ENCODE peak calls at places on chromosomes 7 and 10, in five cellular contexts. One of them, this sample, is unnamed.

GRCh38 chr7:114901771-114902170 is 20.1 kb upstream of the MDFIC start:
- DNase-seq in OCI-LY7: no peak
- DNase-seq in lung: no peak
- DNase-seq in upper lobe of right lung: no peak
- DNase-seq in transverse colon: no peak
- DNase-seq in this sample: peak; percentile 40

GRCh38 chr10:121572857-121573540 is 25.2 kb downstream of the FGFR2 start:
- DNase-seq in OCI-LY7: no peak
- DNase-seq in lung: no peak
- DNase-seq in upper lobe of right lung: no peak
- DNase-seq in transverse colon: peak; percentile 25
- DNase-seq in this sample: no peak

GRCh38 chr7:101823086-101823485 is 5.7 kb downstream of the CUX1 start:
- DNase-seq in OCI-LY7: no peak
- DNase-seq in lung: no peak
- DNase-seq in upper lobe of right lung: peak; percentile 20
- DNase-seq in transverse colon: no peak
- DNase-seq in this sample: no peak

GRCh38 chr10:69486922-69487730 is 35.9 kb downstream of the TSPAN15 start:
- DNase-seq in OCI-LY7: no peak
- DNase-seq in lung: no peak
- DNase-seq in upper lobe of right lung: no peak
- DNase-seq in transverse colon: no peak
- DNase-seq in this sample: no peak

GRCh38 chr10:44180321-44181154 is 204.4 kb downstream of the CXCL12 start:
- DNase-seq in OCI-LY7: no peak
- DNase-seq in lung: no peak
- DNase-seq in upper lobe of right lung: no peak
- DNase-seq in transverse colon: no peak
- DNase-seq in this sample: peak; percentile 9

GRCh38 chr10:14601872-14602725 is 172.6 kb downstream of the FAM107B start:
- DNase-seq in OCI-LY7: peak; percentile 89
- DNase-seq in lung: peak; percentile 67
- DNase-seq in upper lobe of right lung: no peak
- DNase-seq in transverse colon: peak; percentile 55
- DNase-seq in this sample: peak; percentile 62

GRCh38 chr7:128959296-128959695 is 21.6 kb downstream of the IRF5 start:
- DNase-seq in OCI-LY7: no peak
- DNase-seq in lung: no peak
- DNase-seq in upper lobe of right lung: no peak
- DNase-seq in transverse colon: no peak
- DNase-seq in this sample: no peak

GRCh38 chr10:48931188-48931587 is 8.5 kb downstream of the LRRC18 start:
- DNase-seq in OCI-LY7: no peak
- DNase-seq in lung: no peak
- DNase-seq in upper lobe of right lung: no peak
- DNase-seq in transverse colon: no peak
- DNase-seq in this sample: peak; percentile 77

GRCh38 chr7:2475678-2476015 is 551 bp downstream of the GRIFIN start:
- DNase-seq in OCI-LY7: no peak
- DNase-seq in lung: no peak
- DNase-seq in upper lobe of right lung: peak; percentile 62
- DNase-seq in transverse colon: no peak
- DNase-seq in this sample: no peak

GRCh38 chr10:99977916-99978315 is 31.8 kb downstream of the DNMBP start:
- DNase-seq in OCI-LY7: no peak
- DNase-seq in lung: no peak
- DNase-seq in upper lobe of right lung: no peak
- DNase-seq in transverse colon: no peak
- DNase-seq in this sample: peak; percentile 96

GRCh38 chr10:99976886-99977391 is 32.8 kb downstream of the DNMBP start:
- DNase-seq in OCI-LY7: no peak
- DNase-seq in lung: no peak
- DNase-seq in upper lobe of right lung: no peak
- DNase-seq in transverse colon: no peak
- DNase-seq in this sample: peak; percentile 78

GRCh38 chr10:99981581-99982199 is 28.1 kb downstream of the DNMBP start:
- DNase-seq in OCI-LY7: no peak
- DNase-seq in lung: no peak
- DNase-seq in upper lobe of right lung: no peak
- DNase-seq in transverse colon: no peak
- DNase-seq in this sample: no peak

GRCh38 chr10:99975942-99976809 is 33.6 kb downstream of the DNMBP start:
- DNase-seq in OCI-LY7: no peak
- DNase-seq in lung: no peak
- DNase-seq in upper lobe of right lung: no peak
- DNase-seq in transverse colon: no peak
- DNase-seq in this sample: no peak

DNA sequence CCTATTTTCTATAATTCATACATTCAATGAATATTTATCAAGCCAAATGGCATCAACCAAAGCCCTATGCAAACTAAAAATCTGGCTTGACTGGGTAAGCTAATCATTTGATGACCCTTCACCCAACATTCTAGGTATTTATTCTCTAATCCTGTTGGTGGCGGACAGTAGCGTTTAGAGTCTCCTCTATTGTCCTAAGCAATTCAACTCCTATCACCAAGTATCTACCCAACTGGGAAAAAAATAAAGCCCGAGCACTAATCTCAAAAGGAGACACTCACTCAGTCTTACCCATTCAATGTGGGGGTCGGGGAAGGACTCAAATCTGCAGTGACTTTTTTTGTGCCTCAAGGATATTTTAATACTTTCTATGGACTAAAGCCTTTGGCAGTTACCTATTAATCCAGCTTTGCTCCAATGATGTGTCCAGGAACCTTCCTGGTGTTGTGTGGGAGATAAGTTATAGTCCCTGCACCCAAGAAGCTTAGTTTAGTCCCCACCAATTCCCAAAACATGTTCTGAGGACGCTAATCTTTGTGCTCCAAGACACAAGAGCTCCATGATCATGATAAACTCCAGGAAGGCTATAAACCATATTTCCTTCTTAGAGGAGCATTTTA is 30.6 kb downstream of the DNMBP start:
- DNase-seq in OCI-LY7: no peak
- DNase-seq in lung: no peak
- DNase-seq in upper lobe of right lung: no peak
- DNase-seq in transverse colon: no peak
- DNase-seq in this sample: peak; percentile 51
- H3K4me1 ChIP-seq in OCI-LY7: peaks cover 76% of the 10 kb centered on the region
- H3K4me1 ChIP-seq in lung: peaks cover 10% of the 10 kb centered on the region
- H3K4me1 ChIP-seq in upper lobe of right lung: peaks cover 27% of the 10 kb centered on the region
- H3K4me1 ChIP-seq in transverse colon: peaks cover 7% of the 10 kb centered on the region
- H3K4me1 ChIP-seq in this sample: peaks cover 17% of the 10 kb centered on the region

DNA sequence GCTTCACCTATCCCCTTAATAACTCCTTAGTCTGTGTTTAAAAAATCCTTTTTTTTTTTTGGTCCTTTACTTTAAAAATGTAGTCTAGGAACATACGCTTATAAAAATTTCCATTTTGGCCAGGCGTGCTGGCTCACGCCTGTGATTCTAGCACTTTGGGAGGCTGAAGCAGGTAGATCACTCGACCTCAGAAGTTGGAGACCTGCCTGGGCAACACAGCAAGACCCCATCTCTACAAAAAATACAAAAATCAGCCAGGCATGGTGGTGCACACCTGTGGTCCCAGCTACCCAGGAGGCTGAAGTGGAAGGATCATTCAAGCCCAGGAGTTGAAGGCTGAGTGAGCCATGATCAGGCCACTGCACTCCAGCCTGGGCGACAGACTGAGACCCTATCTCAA is 14.8 kb downstream of the KAZALD1 start:
- DNase-seq in OCI-LY7: no peak
- DNase-seq in lung: no peak
- DNase-seq in upper lobe of right lung: no peak
- DNase-seq in transverse colon: no peak
- DNase-seq in this sample: no peak
- H3K4me1 ChIP-seq in OCI-LY7: peaks cover 29% of the 10 kb centered on the region
- H3K4me1 ChIP-seq in lung: peaks cover 5% of the 10 kb centered on the region
- H3K4me1 ChIP-seq in upper lobe of right lung: peaks cover 7% of the 10 kb centered on the region
- H3K4me1 ChIP-seq in transverse colon: no peaks in the 10 kb centered on the region
- H3K4me1 ChIP-seq in this sample: peaks cover 7% of the 10 kb centered on the region

GRCh38 chr7:697259-697615 is 29.3 kb upstream of the DNAAF5 start:
- DNase-seq in OCI-LY7: no peak
- DNase-seq in lung: no peak
- DNase-seq in upper lobe of right lung: peak; percentile 45
- DNase-seq in transverse colon: no peak
- DNase-seq in this sample: no peak
- H3K4me1 ChIP-seq in OCI-LY7: no peaks in the 10 kb centered on the region
- H3K4me1 ChIP-seq in lung: peaks cover 19% of the 10 kb centered on the region
- H3K4me1 ChIP-seq in upper lobe of right lung: peaks cover 6% of the 10 kb centered on the region
- H3K4me1 ChIP-seq in transverse colon: no peaks in the 10 kb centered on the region
- H3K4me1 ChIP-seq in this sample: no peaks in the 10 kb centered on the region

DNA sequence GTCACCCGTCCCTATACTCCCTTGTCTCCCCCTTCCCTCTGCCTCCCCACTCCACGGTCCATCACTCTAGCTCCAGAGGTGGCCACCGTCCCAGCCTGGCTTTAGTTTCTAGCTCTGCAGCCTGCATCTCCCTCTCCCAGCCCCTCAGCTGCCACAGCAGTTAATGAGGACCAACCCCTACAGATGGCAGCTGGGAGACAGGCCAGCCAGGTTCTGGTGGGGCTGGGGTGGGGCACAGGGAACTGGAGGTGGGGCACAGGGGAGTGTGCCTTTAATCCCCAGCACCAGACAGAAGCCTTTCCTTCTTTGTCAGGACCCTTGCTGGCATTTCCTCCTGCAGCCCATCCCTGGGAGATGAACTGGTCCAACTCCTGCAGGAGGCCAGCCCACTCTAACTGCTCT is 21.1 kb downstream of the UNC5B start:
- DNase-seq in OCI-LY7: no peak
- DNase-seq in lung: no peak
- DNase-seq in upper lobe of right lung: no peak
- DNase-seq in transverse colon: no peak
- DNase-seq in this sample: peak; percentile 54
- H3K4me1 ChIP-seq in OCI-LY7: no peaks in the 10 kb centered on the region
- H3K4me1 ChIP-seq in lung: peaks cover 47% of the 10 kb centered on the region
- H3K4me1 ChIP-seq in upper lobe of right lung: peaks cover 50% of the 10 kb centered on the region
- H3K4me1 ChIP-seq in transverse colon: peaks cover 5% of the 10 kb centered on the region
- H3K4me1 ChIP-seq in this sample: peaks cover 68% of the 10 kb centered on the region

DNA sequence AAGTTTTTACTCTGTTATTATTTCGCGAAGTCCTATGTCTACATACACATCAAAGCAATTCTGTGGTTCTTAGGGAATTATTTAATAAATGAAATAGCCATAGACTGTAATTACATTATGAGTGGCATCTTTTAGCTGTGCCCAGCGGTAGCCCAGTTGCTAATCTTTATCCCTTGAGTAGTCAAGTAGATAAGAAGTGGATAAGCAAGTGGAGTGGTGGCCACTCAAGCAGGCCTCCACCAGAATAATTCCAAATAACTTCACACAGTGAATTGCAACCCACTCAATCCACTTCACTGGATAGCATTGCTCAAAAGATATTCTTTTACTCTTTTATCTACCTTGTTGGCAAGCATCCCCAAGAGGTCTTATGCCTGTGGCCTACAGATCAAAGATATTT is 349.7 kb downstream of the AUTS2 start:
- DNase-seq in OCI-LY7: no peak
- DNase-seq in lung: no peak
- DNase-seq in upper lobe of right lung: no peak
- DNase-seq in transverse colon: no peak
- DNase-seq in this sample: no peak
- H3K4me1 ChIP-seq in OCI-LY7: peaks cover 26% of the 10 kb centered on the region
- H3K4me1 ChIP-seq in lung: no peaks in the 10 kb centered on the region
- H3K4me1 ChIP-seq in upper lobe of right lung: no peaks in the 10 kb centered on the region
- H3K4me1 ChIP-seq in transverse colon: no peaks in the 10 kb centered on the region
- H3K4me1 ChIP-seq in this sample: no peaks in the 10 kb centered on the region

GRCh38 chr10:5813091-5813340 is 218 bp downstream of the GDI2 start:
- DNase-seq in OCI-LY7: no peak
- DNase-seq in lung: no peak
- DNase-seq in upper lobe of right lung: no peak
- DNase-seq in transverse colon: no peak
- DNase-seq in this sample: no peak
- H3K4me1 ChIP-seq in OCI-LY7: peaks cover 68% of the 10 kb centered on the region
- H3K4me1 ChIP-seq in lung: peaks cover 2% of the 10 kb centered on the region
- H3K4me1 ChIP-seq in upper lobe of right lung: peaks cover 46% of the 10 kb centered on the region
- H3K4me1 ChIP-seq in transverse colon: peaks cover 18% of the 10 kb centered on the region
- H3K4me1 ChIP-seq in this sample: no peaks in the 10 kb centered on the region

DNA sequence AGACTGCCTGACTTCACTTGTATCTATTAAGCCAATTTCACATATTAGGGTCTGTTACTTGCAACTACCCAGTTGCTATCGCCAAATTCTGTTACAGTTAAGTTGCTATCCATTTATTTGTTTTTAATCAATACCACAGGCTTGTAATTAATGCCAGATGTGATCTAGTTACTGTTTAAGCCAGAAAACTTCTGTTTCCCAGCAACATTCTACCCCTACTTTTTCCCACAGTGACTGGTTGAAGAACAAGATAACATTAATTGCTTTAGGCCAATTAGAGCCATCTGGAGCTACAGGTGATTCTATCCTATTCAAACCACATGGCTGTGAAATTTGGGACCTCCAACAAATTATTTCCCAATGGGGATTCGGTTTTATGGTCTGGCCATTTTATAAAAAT is 131.3 kb downstream of the ALOX5 start:
- DNase-seq in OCI-LY7: no peak
- DNase-seq in lung: no peak
- DNase-seq in upper lobe of right lung: no peak
- DNase-seq in transverse colon: no peak
- DNase-seq in this sample: peak; percentile 40
- H3K4me1 ChIP-seq in OCI-LY7: no peaks in the 10 kb centered on the region
- H3K4me1 ChIP-seq in lung: no peaks in the 10 kb centered on the region
- H3K4me1 ChIP-seq in upper lobe of right lung: no peaks in the 10 kb centered on the region
- H3K4me1 ChIP-seq in transverse colon: no peaks in the 10 kb centered on the region
- H3K4me1 ChIP-seq in this sample: no peaks in the 10 kb centered on the region

GRCh38 chr7:151694828-151695580 is 175.3 kb upstream of the RHEB start:
- DNase-seq in OCI-LY7: no peak
- DNase-seq in lung: no peak
- DNase-seq in upper lobe of right lung: no peak
- DNase-seq in transverse colon: no peak
- DNase-seq in this sample: peak; percentile 67
- H3K4me1 ChIP-seq in OCI-LY7: no peaks in the 10 kb centered on the region
- H3K4me1 ChIP-seq in lung: peaks cover 21% of the 10 kb centered on the region
- H3K4me1 ChIP-seq in upper lobe of right lung: peaks cover 17% of the 10 kb centered on the region
- H3K4me1 ChIP-seq in transverse colon: peaks cover 11% of the 10 kb centered on the region
- H3K4me1 ChIP-seq in this sample: peaks cover 5% of the 10 kb centered on the region

This sample was measured in mesendoderm.